ENCODE peak calls at places on chromosome 1, in four cellular contexts. O is T follicular helper cell, Y is progenitor cell of endocrine pancreas, F is NCI-H1417 treated with DMSO at 0.1 percent for 48 hours. L is an unnamed sample.

GRCh38 chr1:156584813-156585212 is 5.3 kb downstream of the TTC24 start:
- DNase-seq in F (no peak), O (no peak), Y (peak), L (no peak)

GRCh38 chr1:89896105-89896942 is 75.5 kb downstream of the LRRC8D start:
- DNase-seq in O (no peak), Y (no peak), F (no peak), L (no peak)

GRCh38 chr1:110218137-110218536 is 8.0 kb downstream of the KCNC4 start:
- DNase-seq in Y (no peak), O (no peak), F (no peak), L (no peak)

GRCh38 chr1:56617141-56617540 is 28.0 kb upstream of the PRKAA2 start:
- DNase-seq in F (no peak), O (no peak), Y (no peak), L (no peak)

GRCh38 chr1:178497903-178498478 is 1.2 kb upstream of the CLEC20A start:
- DNase-seq in O (no peak), Y (no peak), F (no peak), L (no peak)

GRCh38 chr1:212873518-212873917 is 15.4 kb downstream of the FLVCR1 start:
- DNase-seq in O (no peak), Y (no peak), F (no peak), L (no peak)

GRCh38 chr1:151211972-151212705 is 13.8 kb downstream of the PIP5K1A start:
- DNase-seq in O (no peak), Y (no peak), F (no peak), L (no peak)

GRCh38 chr1:153633747-153634665 is at the start of gene CHTOP:
- DNase-seq in O (peak), F (peak), Y (peak), L (peak)

GRCh38 chr1:74971982-74972381 is 162.2 kb upstream of the LHX8 start:
- DNase-seq in O (no peak), Y (no peak), F (no peak), L (no peak)

GRCh38 chr1:245156041-245156735 is 1.4 kb downstream of the KIF26B start:
- DNase-seq in F (peak), O (peak), Y (peak), L (peak)

GRCh38 chr1:2921970-2922686 is 99.1 kb upstream of the ACTRT2 start:
- DNase-seq in O (peak), F (no peak), Y (no peak), L (peak)

GRCh38 chr1:200674838-200675587 is 5.3 kb upstream of the DDX59 start:
- DNase-seq in Y (no peak), O (no peak), F (no peak), L (no peak)

GRCh38 chr1:111275780-111276433 is 14.7 kb upstream of the CHIA start:
- DNase-seq in F (no peak), Y (no peak), O (no peak), L (no peak)

GRCh38 chr1:38153426-38154088 is 107.0 kb upstream of the POU3F1 start:
- DNase-seq in F (no peak), O (no peak), Y (no peak), L (no peak)

GRCh38 chr1:30450818-30451233 is 272.6 kb downstream of the MATN1 start:
- DNase-seq in O (no peak), F (no peak), Y (peak), L (no peak)

GRCh38 chr1:50279622-50280320 is 143.5 kb downstream of the DMRTA2 start:
- DNase-seq in Y (peak), F (no peak), O (no peak), L (no peak)

L was measured in effector CD8-positive, alpha-beta T cell.